ENCODE peak calls at places on chromosomes 4 and X, in four cellular contexts. One of them, this sample, is unnamed.

GRCh38 chr4:84847978-84848377 is 118.5 kb downstream of the WDFY3 start:
- DNase-seq in sigmoid colon: no peak
- DNase-seq in ACHN: no peak
- DNase-seq in epithelial cell of esophagus: no peak
- DNase-seq in this sample: no peak

GRCh38 chr4:146633471-146633800 is 5.3 kb upstream of the POU4F2 start:
- DNase-seq in sigmoid colon: no peak
- DNase-seq in ACHN: no peak
- DNase-seq in epithelial cell of esophagus: no peak
- DNase-seq in this sample: no peak

GRCh38 chr4:121243476-121243875 is 79.4 kb upstream of the TNIP3 start:
- DNase-seq in sigmoid colon: no peak
- DNase-seq in ACHN: no peak
- DNase-seq in epithelial cell of esophagus: no peak
- DNase-seq in this sample: no peak

GRCh38 chrX:103688949-103689348 is 2.5 kb upstream of the MORF4L2 start:
- DNase-seq in sigmoid colon: no peak
- DNase-seq in ACHN: peak; percentile 30
- DNase-seq in epithelial cell of esophagus: peak; percentile 31
- DNase-seq in this sample: peak; percentile 60

GRCh38 chr4:7192252-7193039 is at the start of gene SORCS2:
- DNase-seq in sigmoid colon: peak; percentile 83
- DNase-seq in ACHN: peak; percentile 61
- DNase-seq in epithelial cell of esophagus: peak; percentile 47
- DNase-seq in this sample: peak; percentile 68

GRCh38 chr4:96228463-96228862 is 388.6 kb downstream of the PDHA2 start:
- DNase-seq in sigmoid colon: no peak
- DNase-seq in ACHN: no peak
- DNase-seq in epithelial cell of esophagus: peak; percentile 7
- DNase-seq in this sample: no peak

GRCh38 chrX:110734894-110735541 is 60.6 kb downstream of the CHRDL1 start:
- DNase-seq in sigmoid colon: no peak
- DNase-seq in ACHN: peak; percentile 71
- DNase-seq in epithelial cell of esophagus: peak; percentile 1
- DNase-seq in this sample: no peak

GRCh38 chrX:108439434-108439883 is at the start of gene COL4A5:
- DNase-seq in sigmoid colon: peak; percentile 70
- DNase-seq in ACHN: peak; percentile 83
- DNase-seq in epithelial cell of esophagus: peak; percentile 91
- DNase-seq in this sample: peak; percentile 90

GRCh38 chr4:40055379-40055872 is 1.2 kb upstream of the N4BP2 start:
- DNase-seq in sigmoid colon: no peak
- DNase-seq in ACHN: peak; percentile 2
- DNase-seq in epithelial cell of esophagus: no peak
- DNase-seq in this sample: no peak

GRCh38 chr4:122012735-122013134 is 60.9 kb upstream of the TRPC3 start:
- DNase-seq in sigmoid colon: no peak
- DNase-seq in ACHN: no peak
- DNase-seq in epithelial cell of esophagus: peak; percentile 9
- DNase-seq in this sample: no peak

GRCh38 chrX:9899640-9900075 is 67.5 kb upstream of the CLDN34 start:
- DNase-seq in sigmoid colon: peak; percentile 63
- DNase-seq in ACHN: no peak
- DNase-seq in epithelial cell of esophagus: no peak
- DNase-seq in this sample: no peak

GRCh38 chr4:140252144-140252741 is 98.3 kb upstream of the MAML3 start:
- DNase-seq in sigmoid colon: peak; percentile 75
- DNase-seq in ACHN: no peak
- DNase-seq in epithelial cell of esophagus: peak; percentile 26
- DNase-seq in this sample: peak; percentile 21

GRCh38 chrX:11423949-11424348 is 130.7 kb downstream of the AMELX start:
- DNase-seq in sigmoid colon: no peak
- DNase-seq in ACHN: no peak
- DNase-seq in epithelial cell of esophagus: no peak
- DNase-seq in this sample: no peak

GRCh38 chr4:40916880-40917279 is 167.1 kb downstream of the NSUN7 start:
- DNase-seq in sigmoid colon: no peak
- DNase-seq in ACHN: peak; percentile 24
- DNase-seq in epithelial cell of esophagus: peak; percentile 27
- DNase-seq in this sample: peak; percentile 23

GRCh38 chrX:115289465-115289864 is at the start of gene LUZP4:
- DNase-seq in sigmoid colon: no peak
- DNase-seq in ACHN: no peak
- DNase-seq in epithelial cell of esophagus: no peak
- DNase-seq in this sample: no peak

GRCh38 chr4:151703401-151703800 is 57.4 kb downstream of the GATB start:
- DNase-seq in sigmoid colon: no peak
- DNase-seq in ACHN: no peak
- DNase-seq in epithelial cell of esophagus: no peak
- DNase-seq in this sample: no peak

GRCh38 chrX:70386240-70386639 is 36.9 kb upstream of the GDPD2 start:
- DNase-seq in sigmoid colon: no peak
- DNase-seq in ACHN: no peak
- DNase-seq in epithelial cell of esophagus: no peak
- DNase-seq in this sample: no peak

GRCh38 chr4:143411527-143412480 is 75.1 kb downstream of the GAB1 start:
- DNase-seq in sigmoid colon: no peak
- DNase-seq in ACHN: no peak
- DNase-seq in epithelial cell of esophagus: peak; percentile 9
- DNase-seq in this sample: no peak

GRCh38 chr4:139659735-139660424 is 5.7 kb upstream of the MGST2 start:
- DNase-seq in sigmoid colon: no peak
- DNase-seq in ACHN: no peak
- DNase-seq in epithelial cell of esophagus: no peak
- DNase-seq in this sample: no peak

GRCh38 chr4:83217721-83218522 is 66.7 kb downstream of the COQ2 start:
- DNase-seq in sigmoid colon: no peak
- DNase-seq in ACHN: no peak
- DNase-seq in epithelial cell of esophagus: peak; percentile 51
- DNase-seq in this sample: no peak

GRCh38 chr4:101345596-101346311 is 1.6 kb downstream of the PPP3CA start:
- DNase-seq in sigmoid colon: peak; percentile 81
- DNase-seq in ACHN: peak; percentile 60
- DNase-seq in epithelial cell of esophagus: peak; percentile 38
- DNase-seq in this sample: peak; percentile 36

GRCh38 chr4:16337936-16338335 is 111.7 kb upstream of the TAPT1 start:
- DNase-seq in sigmoid colon: no peak
- DNase-seq in ACHN: no peak
- DNase-seq in epithelial cell of esophagus: peak; percentile 75
- DNase-seq in this sample: peak; percentile 81

GRCh38 chrX:63349307-63349706 is 1.8 kb downstream of the SPIN4 start:
- DNase-seq in sigmoid colon: no peak
- DNase-seq in ACHN: no peak
- DNase-seq in epithelial cell of esophagus: no peak
- DNase-seq in this sample: peak; percentile 14

GRCh38 chr4:61772116-61772515 is 572.0 kb downstream of the ADGRL3 start:
- DNase-seq in sigmoid colon: no peak
- DNase-seq in ACHN: peak; percentile 24
- DNase-seq in epithelial cell of esophagus: peak; percentile 80
- DNase-seq in this sample: peak; percentile 83

GRCh38 chr4:139763205-139763604 is 97.6 kb downstream of the MGST2 start:
- DNase-seq in sigmoid colon: no peak
- DNase-seq in ACHN: no peak
- DNase-seq in epithelial cell of esophagus: no peak
- DNase-seq in this sample: no peak

GRCh38 chr4:21879187-21879586 is 69.4 kb downstream of the KCNIP4 start:
- DNase-seq in sigmoid colon: no peak
- DNase-seq in ACHN: peak; percentile 72
- DNase-seq in epithelial cell of esophagus: no peak
- DNase-seq in this sample: peak; percentile 21